ENCODE peak calls at places on chromosomes 2 and 18, in five cellular contexts. One of them, this sample, is unnamed.

GRCh38 chr2:121036226-121036692 is 248.7 kb downstream of the TFCP2L1 start:
- DNase-seq in AG10803: no peak
- DNase-seq in cardiac muscle cell: no peak
- DNase-seq in uterus: no peak
- DNase-seq in BE2C: no peak
- DNase-seq in this sample: no peak

GRCh38 chr2:179447839-179448447 is 183.3 kb upstream of the SESTD1 start:
- DNase-seq in BE2C: no peak
- DNase-seq in uterus: no peak
- DNase-seq in AG10803: no peak
- DNase-seq in cardiac muscle cell: no peak
- DNase-seq in this sample: no peak

GRCh38 chr2:232292395-232293154 is 86.0 kb upstream of the ALPP start:
- DNase-seq in cardiac muscle cell: peak; percentile 82
- DNase-seq in AG10803: peak; percentile 52
- DNase-seq in uterus: no peak
- DNase-seq in BE2C: peak; percentile 66
- DNase-seq in this sample: no peak

GRCh38 chr2:173658946-173659371 is 304.3 kb downstream of the CDCA7 start:
- DNase-seq in AG10803: peak; percentile 67
- DNase-seq in BE2C: no peak
- DNase-seq in cardiac muscle cell: no peak
- DNase-seq in uterus: no peak
- DNase-seq in this sample: no peak

GRCh38 chr2:232982926-232983668 is 30.0 kb downstream of the NGEF start:
- DNase-seq in uterus: no peak
- DNase-seq in AG10803: no peak
- DNase-seq in BE2C: no peak
- DNase-seq in cardiac muscle cell: no peak
- DNase-seq in this sample: no peak

GRCh38 chr18:50075772-50076171 is 119.2 kb downstream of the MYO5B start:
- DNase-seq in uterus: no peak
- DNase-seq in BE2C: no peak
- DNase-seq in AG10803: no peak
- DNase-seq in cardiac muscle cell: no peak
- DNase-seq in this sample: no peak

GRCh38 chr2:222976521-222977076 is 75.4 kb upstream of the KCNE4 start:
- DNase-seq in uterus: no peak
- DNase-seq in BE2C: no peak
- DNase-seq in AG10803: no peak
- DNase-seq in cardiac muscle cell: no peak
- DNase-seq in this sample: no peak

GRCh38 chr18:48385595-48385994 is 23.6 kb downstream of the ZBTB7C start:
- DNase-seq in cardiac muscle cell: no peak
- DNase-seq in AG10803: no peak
- DNase-seq in BE2C: no peak
- DNase-seq in uterus: no peak
- DNase-seq in this sample: no peak

GRCh38 chr2:233535276-233535675 is 31.3 kb downstream of the USP40 start:
- DNase-seq in BE2C: no peak
- DNase-seq in AG10803: peak; percentile 13
- DNase-seq in cardiac muscle cell: no peak
- DNase-seq in uterus: no peak
- DNase-seq in this sample: no peak

GRCh38 chr2:127170452-127171197 is 49.5 kb downstream of the CYP27C1 start:
- DNase-seq in BE2C: no peak
- DNase-seq in uterus: no peak
- DNase-seq in AG10803: no peak
- DNase-seq in cardiac muscle cell: no peak
- DNase-seq in this sample: no peak

GRCh38 chr2:106839849-106840595 is 45.9 kb downstream of the ST6GAL2 start:
- DNase-seq in cardiac muscle cell: peak; percentile 83
- DNase-seq in uterus: no peak
- DNase-seq in BE2C: peak; percentile 47
- DNase-seq in AG10803: no peak
- DNase-seq in this sample: no peak

GRCh38 chr2:165863816-165864221 is 69.8 kb upstream of the GALNT3 start:
- DNase-seq in uterus: no peak
- DNase-seq in cardiac muscle cell: no peak
- DNase-seq in AG10803: no peak
- DNase-seq in BE2C: no peak
- DNase-seq in this sample: peak; percentile 50

GRCh38 chr2:71620851-71621251 is 167.5 kb downstream of the DYSF start:
- DNase-seq in uterus: no peak
- DNase-seq in cardiac muscle cell: no peak
- DNase-seq in AG10803: no peak
- DNase-seq in BE2C: no peak
- DNase-seq in this sample: no peak

GRCh38 chr18:62987859-62988258 is 272.5 kb downstream of the PHLPP1 start:
- DNase-seq in BE2C: no peak
- DNase-seq in cardiac muscle cell: no peak
- DNase-seq in AG10803: no peak
- DNase-seq in uterus: no peak
- DNase-seq in this sample: no peak

GRCh38 chr18:1092228-1092627 is 187.6 kb downstream of the ADCYAP1 start:
- DNase-seq in uterus: no peak
- DNase-seq in cardiac muscle cell: peak; percentile 40
- DNase-seq in AG10803: no peak
- DNase-seq in BE2C: no peak
- DNase-seq in this sample: no peak

GRCh38 chr18:47108373-47108772 is 41.9 kb downstream of the HDHD2 start:
- DNase-seq in BE2C: no peak
- DNase-seq in AG10803: no peak
- DNase-seq in cardiac muscle cell: no peak
- DNase-seq in uterus: no peak
- DNase-seq in this sample: no peak

GRCh38 chr18:8895987-8896619 is 190.7 kb downstream of the MTCL1 start:
- DNase-seq in AG10803: peak; percentile 99
- DNase-seq in uterus: no peak
- DNase-seq in cardiac muscle cell: no peak
- DNase-seq in BE2C: no peak
- DNase-seq in this sample: no peak

GRCh38 chr2:231869704-231870103 is 56.5 kb downstream of the NPPC start:
- DNase-seq in uterus: no peak
- DNase-seq in AG10803: no peak
- DNase-seq in cardiac muscle cell: no peak
- DNase-seq in BE2C: no peak
- DNase-seq in this sample: no peak

DNA sequence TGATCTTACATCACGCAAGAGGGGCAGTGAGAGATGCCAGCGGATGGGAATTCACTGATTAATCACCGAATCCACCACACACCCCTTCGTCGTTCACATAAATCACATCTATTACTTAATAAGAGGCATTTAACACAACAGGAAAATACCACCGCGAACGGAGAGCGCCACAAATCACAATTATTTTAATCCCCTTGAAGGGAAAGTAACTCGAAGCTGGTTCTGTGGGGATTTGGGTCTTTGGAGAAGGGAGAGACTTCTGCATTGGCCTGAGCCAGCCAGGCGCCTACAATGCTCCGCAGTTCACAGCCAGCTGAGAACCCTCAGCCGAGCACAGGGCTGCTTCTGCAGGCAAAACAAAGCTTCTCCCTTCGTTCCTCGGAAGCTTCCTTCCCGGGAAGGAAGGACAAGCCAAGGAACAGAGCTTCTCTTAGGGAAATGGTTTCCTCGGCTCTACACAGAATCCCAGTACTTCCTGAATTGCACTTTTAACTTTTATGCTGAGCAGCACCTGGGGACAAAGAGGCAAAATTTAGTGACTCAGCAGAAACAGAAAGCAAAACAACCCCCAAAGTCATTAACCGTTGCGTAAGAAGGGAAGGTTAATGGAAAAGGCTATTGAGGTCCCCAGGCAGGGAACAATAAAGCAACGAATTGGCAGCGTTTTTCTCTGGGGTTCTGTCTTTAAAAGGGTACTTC is at the start of gene LRP1B:
- DNase-seq in uterus: no peak
- DNase-seq in AG10803: peak; percentile 15
- DNase-seq in cardiac muscle cell: peak; percentile 47
- DNase-seq in BE2C: peak; percentile 20
- DNase-seq in this sample: peak; percentile 57
- H3K4me3 ChIP-seq in uterus: peak within 1 kb of the TSS; percentile 28
- H3K4me3 ChIP-seq in AG10803: peak within 1 kb of the TSS; percentile 58
- H3K4me3 ChIP-seq in cardiac muscle cell: peak within 1 kb of the TSS; percentile 51
- H3K4me3 ChIP-seq in BE2C: peak within 1 kb of the TSS; percentile 82
- H3K4me3 ChIP-seq in this sample: peak within 1 kb of the TSS; percentile 77

GRCh38 chr18:42156266-42156665 is 201.2 kb downstream of the PIK3C3 start:
- DNase-seq in uterus: no peak
- DNase-seq in cardiac muscle cell: peak; percentile 18
- DNase-seq in BE2C: peak; percentile 5
- DNase-seq in AG10803: no peak
- DNase-seq in this sample: no peak

GRCh38 chr18:42159146-42159545 is 204.1 kb downstream of the PIK3C3 start:
- DNase-seq in cardiac muscle cell: no peak
- DNase-seq in AG10803: no peak
- DNase-seq in BE2C: no peak
- DNase-seq in uterus: no peak
- DNase-seq in this sample: no peak

GRCh38 chr18:42157420-42157819 is 202.4 kb downstream of the PIK3C3 start:
- DNase-seq in cardiac muscle cell: no peak
- DNase-seq in AG10803: no peak
- DNase-seq in uterus: no peak
- DNase-seq in BE2C: peak; percentile 4
- DNase-seq in this sample: no peak

GRCh38 chr18:42157878-42158277 is 202.8 kb downstream of the PIK3C3 start:
- DNase-seq in uterus: no peak
- DNase-seq in AG10803: no peak
- DNase-seq in BE2C: no peak
- DNase-seq in cardiac muscle cell: no peak
- DNase-seq in this sample: peak; percentile 27

GRCh38 chr18:42155024-42155423 is 200.0 kb downstream of the PIK3C3 start:
- DNase-seq in AG10803: no peak
- DNase-seq in BE2C: peak; percentile 74
- DNase-seq in uterus: no peak
- DNase-seq in cardiac muscle cell: peak; percentile 77
- DNase-seq in this sample: no peak
- H3K4me3 ChIP-seq in AG10803: no peak overlapping the region
- H3K4me3 ChIP-seq in BE2C: peak overlapping the region; percentile 37
- H3K4me3 ChIP-seq in uterus: no peak overlapping the region
- H3K4me3 ChIP-seq in cardiac muscle cell: no peak overlapping the region
- H3K4me3 ChIP-seq in this sample: no peak overlapping the region

DNA sequence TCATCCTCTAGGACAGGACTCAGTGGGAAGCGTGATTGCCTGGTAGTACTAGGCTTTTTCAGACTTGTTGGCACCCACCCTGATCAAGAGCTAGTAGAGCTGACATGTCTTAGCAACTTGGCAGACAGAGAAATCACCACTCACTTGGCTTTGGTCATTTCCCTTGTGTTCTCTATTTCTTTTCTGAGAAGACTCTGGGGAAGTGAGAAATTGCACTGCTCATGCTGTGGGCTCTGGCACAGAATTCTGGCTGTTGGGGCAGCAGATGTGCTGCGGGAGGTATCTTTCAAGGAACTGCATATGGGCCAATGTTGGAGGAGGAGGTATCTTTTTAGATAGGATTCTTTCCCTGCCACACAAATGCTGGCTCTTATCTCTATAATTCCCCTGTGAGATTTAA is 529.1 kb upstream of the MEX3C start:
- DNase-seq in cardiac muscle cell: no peak
- DNase-seq in BE2C: no peak
- DNase-seq in uterus: no peak
- DNase-seq in AG10803: no peak
- DNase-seq in this sample: peak; percentile 27
- H3K4me3 ChIP-seq in cardiac muscle cell: no peak overlapping the region
- H3K4me3 ChIP-seq in BE2C: no peak overlapping the region
- H3K4me3 ChIP-seq in uterus: no peak overlapping the region
- H3K4me3 ChIP-seq in AG10803: no peak overlapping the region
- H3K4me3 ChIP-seq in this sample: no peak overlapping the region

GRCh38 chr2:54635554-54636152 is 87.8 kb upstream of the EML6 start:
- DNase-seq in cardiac muscle cell: no peak
- DNase-seq in AG10803: peak; percentile 62
- DNase-seq in BE2C: no peak
- DNase-seq in uterus: no peak
- DNase-seq in this sample: no peak

GRCh38 chr2:54636425-54637139 is 86.9 kb upstream of the EML6 start:
- DNase-seq in AG10803: no peak
- DNase-seq in BE2C: no peak
- DNase-seq in uterus: no peak
- DNase-seq in cardiac muscle cell: no peak
- DNase-seq in this sample: no peak

GRCh38 chr2:54632733-54633692 is 90.4 kb upstream of the EML6 start:
- DNase-seq in AG10803: peak; percentile 78
- DNase-seq in cardiac muscle cell: no peak
- DNase-seq in BE2C: no peak
- DNase-seq in uterus: no peak
- DNase-seq in this sample: no peak

GRCh38 chr2:54634012-54634411 is 89.5 kb upstream of the EML6 start:
- DNase-seq in AG10803: peak; percentile 4
- DNase-seq in uterus: no peak
- DNase-seq in BE2C: no peak
- DNase-seq in cardiac muscle cell: no peak
- DNase-seq in this sample: no peak

DNA sequence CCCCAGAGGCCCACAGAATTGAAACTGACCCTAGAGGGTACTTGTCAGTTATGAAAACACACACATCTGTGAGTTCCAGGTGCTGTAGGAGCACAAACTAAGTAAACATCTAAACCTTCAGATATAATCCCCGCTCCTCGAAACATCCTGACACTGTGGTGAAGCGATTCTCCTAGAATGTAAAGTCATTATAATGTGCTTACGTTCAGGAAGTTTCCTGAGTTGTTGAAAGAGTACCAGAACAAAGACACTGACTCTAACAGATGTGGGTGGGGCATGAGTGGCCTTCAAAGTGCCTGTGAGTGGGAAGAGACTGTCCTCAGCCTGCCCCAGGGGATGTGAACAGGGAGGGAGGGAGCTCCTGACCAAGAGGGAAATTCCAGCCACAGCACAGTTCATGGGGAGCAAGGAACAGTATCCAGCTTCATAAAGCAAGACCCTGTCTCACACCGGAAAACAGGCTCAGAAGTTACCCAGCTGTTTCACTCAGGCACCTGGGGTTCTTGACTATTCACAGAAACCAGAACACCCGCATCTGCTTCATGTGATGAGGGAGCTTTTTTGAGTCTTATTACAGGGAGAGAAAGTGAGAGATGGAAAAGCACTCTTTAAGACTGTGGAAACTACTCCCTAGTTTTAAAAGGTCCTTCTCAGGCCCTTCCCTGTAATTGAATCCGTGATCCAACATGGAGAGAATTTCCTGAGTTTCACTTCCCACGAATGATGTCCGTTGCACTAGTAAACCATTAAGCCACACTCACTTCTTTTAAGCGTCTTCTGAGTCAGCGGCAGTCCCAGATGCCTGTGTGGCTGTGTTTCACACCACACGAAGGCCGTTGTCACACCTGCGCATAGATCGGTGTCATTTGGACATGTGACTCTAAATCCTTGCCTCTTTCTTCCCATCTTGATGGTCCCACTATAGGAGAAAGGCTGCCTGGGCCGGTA is 88.6 kb upstream of the EML6 start:
- DNase-seq in BE2C: peak; percentile 21
- DNase-seq in cardiac muscle cell: no peak
- DNase-seq in AG10803: peak; percentile 62
- DNase-seq in uterus: peak; percentile 70
- DNase-seq in this sample: no peak
- H3K4me3 ChIP-seq in BE2C: no peak overlapping the region
- H3K4me3 ChIP-seq in cardiac muscle cell: no peak overlapping the region
- H3K4me3 ChIP-seq in AG10803: peak overlapping the region; percentile 26
- H3K4me3 ChIP-seq in uterus: no peak overlapping the region
- H3K4me3 ChIP-seq in this sample: no peak overlapping the region

This sample was measured in dorsolateral prefrontal cortex.